ENCODE peak calls at places on chromosomes 16 and 17, in nine cellular contexts. Y, O, N, H, U, X, S, T and W are unnamed samples.

GRCh38 chr17:60888812-60889709 is 211.4 kb downstream of the BCAS3 start:
- DNase-seq in S (peak), N (no peak), H (no peak), X (no peak), U (no peak), O (no peak), T (no peak), Y (no peak), W (no peak)

GRCh38 chr16:69937465-69937951 is 13.6 kb upstream of the CLEC18A start:
- DNase-seq in H (peak), X (no peak), S (no peak), O (no peak), U (no peak), Y (no peak), T (no peak), N (no peak), W (no peak)

GRCh38 chr17:37360632-37361031 is 15.2 kb upstream of the C17orf78 start:
- DNase-seq in S (no peak), T (no peak), N (no peak), H (no peak), U (no peak), O (no peak), Y (no peak), X (no peak), W (no peak)

GRCh38 chr17:79993390-79994221 is 42.1 kb downstream of the TBC1D16 start:
- DNase-seq in U (peak), Y (peak), O (peak), N (no peak), T (peak), S (peak), X (peak), H (no peak), W (peak)

GRCh38 chr16:2157480-2158261 is 2.1 kb downstream of the TRAF7 start:
- DNase-seq in X (no peak), T (no peak), S (no peak), Y (no peak), H (peak), N (no peak), U (no peak), O (no peak), W (no peak)

GRCh38 chr17:47208744-47209488 is at the start of gene MYL4:
- DNase-seq in N (no peak), X (no peak), T (no peak), Y (peak), S (no peak), U (no peak), H (no peak), O (no peak), W (no peak)

GRCh38 chr17:49779730-49780220 is 8.7 kb upstream of the KAT7 start:
- DNase-seq in T (no peak), Y (no peak), H (peak), U (peak), N (no peak), X (peak), O (no peak), S (peak), W (no peak)

GRCh38 chr17:42889809-42890208 is 10.8 kb upstream of the G6PC1 start:
- DNase-seq in H (no peak), Y (no peak), O (no peak), U (no peak), N (no peak), S (no peak), T (no peak), X (no peak), W (no peak)

GRCh38 chr16:73037845-73038570 is 9.9 kb downstream of the ZFHX3 start:
- DNase-seq in X (no peak), Y (no peak), O (no peak), N (no peak), T (no peak), H (no peak), S (no peak), U (no peak), W (no peak)

GRCh38 chr16:15946257-15947044 is 3.0 kb upstream of the ABCC1 start:
- DNase-seq in U (peak), X (no peak), H (no peak), O (no peak), N (no peak), T (no peak), Y (no peak), S (no peak), W (no peak)

GRCh38 chr17:14351493-14351892 is 50.6 kb downstream of the HS3ST3B1 start:
- DNase-seq in U (no peak), Y (no peak), X (no peak), S (no peak), T (no peak), O (no peak), N (no peak), H (no peak), W (no peak)

GRCh38 chr17:75088902-75089417 is 1.2 kb downstream of the SLC16A5 start:
- DNase-seq in O (no peak), H (no peak), N (no peak), Y (no peak), U (no peak), S (no peak), T (no peak), X (peak), W (no peak)

GRCh38 chr17:11814655-11815262 is 182.5 kb downstream of the ZNF18 start:
- DNase-seq in O (no peak), T (no peak), H (no peak), X (no peak), S (no peak), U (no peak), N (no peak), Y (no peak), W (no peak)

GRCh38 chr16:46632778-46633733 is 11.9 kb upstream of the SHCBP1 start:
- DNase-seq in H (no peak), O (no peak), U (no peak), Y (no peak), S (no peak), X (no peak), T (no peak), N (no peak), W (peak)

GRCh38 chr16:23343643-23344612 is 41.8 kb downstream of the SCNN1B start:
- DNase-seq in Y (no peak), H (no peak), S (no peak), T (no peak), X (no peak), U (no peak), N (no peak), O (no peak), W (no peak)

GRCh38 chr17:37135581-37135980 is 186.8 kb downstream of the AATF start:
- DNase-seq in Y (no peak), T (no peak), H (no peak), N (no peak), U (no peak), O (no peak), S (no peak), X (no peak), W (no peak)

GRCh38 chr17:44005527-44005864 is 1.1 kb downstream of the NAGS start:
- DNase-seq in S (no peak), H (no peak), Y (no peak), T (no peak), O (peak), N (no peak), U (no peak), X (no peak), W (no peak)